ENCODE peak calls at places on chromosomes 13 and 19, in four cellular contexts. N is body of pancreas, M is neural progenitor cell, P is natural killer cell. F is an unnamed sample.

GRCh38 chr13:83634601-83635000 is 247.7 kb downstream of the SLITRK1 start:
- DNase-seq in N (no peak), M (peak), P (no peak), F (no peak)

GRCh38 chr13:80040977-80041310 is 300.0 kb downstream of the SPRY2 start:
- DNase-seq in N (no peak), M (no peak), P (no peak), F (no peak)

GRCh38 chr19:58002384-58003152 is at the start of gene ZNF606:
- DNase-seq in N (peak), M (peak), P (peak), F (peak)

GRCh38 chr19:3509566-3509989 is 3.5 kb downstream of the FZR1 start:
- DNase-seq in N (no peak), M (no peak), P (no peak), F (no peak)

GRCh38 chr13:110340812-110341444 is 33.8 kb downstream of the COL4A2 start:
- DNase-seq in N (peak), M (no peak), P (no peak), F (no peak)

GRCh38 chr13:109940637-109941036 is 154.3 kb upstream of the IRS2 start:
- DNase-seq in N (no peak), M (no peak), P (no peak), F (no peak)

GRCh38 chr19:1860821-1861598 is 2.4 kb downstream of the KLF16 start:
- DNase-seq in N (no peak), M (no peak), P (no peak), F (no peak)

GRCh38 chr19:4224470-4224869 is 4.9 kb upstream of the EBI3 start:
- DNase-seq in N (no peak), M (no peak), P (no peak), F (no peak)

GRCh38 chr13:99366075-99366987 is 59.1 kb upstream of the GPR183 start:
- DNase-seq in N (no peak), M (no peak), P (no peak), F (no peak)

GRCh38 chr19:15905026-15905425 is 7.2 kb upstream of the CYP4F2 start:
- DNase-seq in N (no peak), M (no peak), P (no peak), F (no peak)

GRCh38 chr19:5397804-5398692 is 57.2 kb upstream of the ZNRF4 start:
- DNase-seq in N (no peak), M (peak), P (no peak), F (no peak)

GRCh38 chr13:77388944-77389616 is 62.2 kb upstream of the MYCBP2 start:
- DNase-seq in N (no peak), M (no peak), P (no peak), F (no peak)

GRCh38 chr19:53961523-53962345 is 1.0 kb upstream of the CACNG8 start:
- DNase-seq in N (no peak), M (peak), P (no peak), F (no peak)

GRCh38 chr19:47157455-47158321 is 27.1 kb downstream of the SAE1 start:
- DNase-seq in N (peak), M (peak), P (no peak), F (no peak)

GRCh38 chr13:52450793-52451116 is 321 bp upstream of the VPS36 start:
- DNase-seq in N (no peak), M (no peak), P (no peak), F (no peak)

GRCh38 chr13:88285329-88285728 is 614.2 kb downstream of the SLITRK5 start:
- DNase-seq in N (no peak), M (no peak), P (no peak), F (no peak)

GRCh38 chr13:35499131-35500051 is 22.9 kb upstream of the MAB21L1 start:
- DNase-seq in N (no peak), M (peak), P (no peak), F (no peak)

GRCh38 chr13:100544866-100545683 is 43.5 kb downstream of the GGACT start:
- DNase-seq in N (peak), M (no peak), P (no peak), F (no peak)

GRCh38 chr13:77222000-77222690 is 104.7 kb downstream of the MYCBP2 start:
- DNase-seq in N (no peak), M (no peak), P (no peak), F (no peak)

GRCh38 chr13:101475536-101475935 is 23.1 kb downstream of the ITGBL1 start:
- DNase-seq in N (no peak), M (no peak), P (no peak), F (no peak)

GRCh38 chr13:99865420-99865930 is 106.1 kb downstream of the ZIC5 start:
- DNase-seq in N (no peak), M (no peak), P (no peak), F (no peak)

GRCh38 chr13:112956516-112957294 is 12.3 kb upstream of the MCF2L start:
- DNase-seq in N (no peak), M (peak), P (no peak), F (no peak)

GRCh38 chr19:42198676-42199439 is 18.6 kb downstream of the DEDD2 start:
- DNase-seq in N (no peak), M (no peak), P (peak), F (no peak)

GRCh38 chr13:113647351-113648217 is 10.4 kb downstream of the ATP4B start:
- DNase-seq in N (peak), M (no peak), P (peak), F (peak)

GRCh38 chr19:42762782-42763181 is 2.7 kb downstream of the PSG8 start:
- DNase-seq in N (no peak), M (no peak), P (no peak), F (no peak)

GRCh38 chr13:106241974-106242373 is 293.5 kb downstream of the EFNB2 start:
- DNase-seq in N (no peak), M (no peak), P (no peak), F (no peak)

GRCh38 chr13:28717170-28717569 is 1.6 kb downstream of the SLC46A3 start:
- DNase-seq in N (no peak), M (no peak), P (no peak), F (no peak)

GRCh38 chr19:39156230-39156890 is 30.8 kb downstream of the PAK4 start:
- DNase-seq in N (peak), M (no peak), P (no peak), F (no peak)

GRCh38 chr13:81487151-81487550 is 1146.2 kb upstream of the SPRY2 start:
- DNase-seq in N (peak), M (peak), P (no peak), F (no peak)

GRCh38 chr13:107866666-107867623 is 348.4 kb downstream of the LIG4 start:
- DNase-seq in N (no peak), M (peak), P (no peak), F (no peak)

GRCh38 chr13:40398060-40398459 is 268.4 kb downstream of the FOXO1 start:
- DNase-seq in N (no peak), M (no peak), P (no peak), F (no peak)

GRCh38 chr19:10001899-10002298 is 8.4 kb downstream of the COL5A3 start:
- DNase-seq in N (peak), M (peak), P (no peak), F (no peak)
- TF ChIP-seq CTCF in N (no peak), M (peak), P (no peak), F (no peak)

DNA sequence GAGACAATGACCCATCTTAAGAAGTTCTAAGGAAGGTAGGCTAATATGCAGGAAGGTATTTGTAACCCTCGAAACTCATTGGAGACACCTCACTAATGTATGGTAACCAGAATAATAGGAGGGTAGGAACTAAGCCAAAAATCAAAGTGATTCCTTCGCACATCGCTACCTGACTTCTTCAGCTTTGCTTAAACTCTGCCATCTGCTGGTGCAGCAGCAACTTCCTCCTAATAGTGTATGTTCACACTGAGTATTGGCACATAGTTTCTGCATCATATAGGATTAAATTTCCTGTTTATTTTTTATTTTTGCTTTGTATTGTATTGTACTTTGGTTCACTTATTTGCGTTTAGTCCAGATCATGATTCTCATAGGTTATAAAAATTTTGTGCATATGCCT is 676.2 kb downstream of the GPC5 start:
- DNase-seq in N (peak), M (peak), P (no peak), F (no peak)
- TF ChIP-seq CTCF in N (peak), M (peak), P (no peak), F (no peak)

GRCh38 chr19:741506-742131 is 9.3 kb upstream of the MISP start:
- DNase-seq in N (no peak), M (peak), P (no peak), F (no peak)
- TF ChIP-seq CTCF in N (no peak), M (peak), P (no peak), F (no peak)

DNA sequence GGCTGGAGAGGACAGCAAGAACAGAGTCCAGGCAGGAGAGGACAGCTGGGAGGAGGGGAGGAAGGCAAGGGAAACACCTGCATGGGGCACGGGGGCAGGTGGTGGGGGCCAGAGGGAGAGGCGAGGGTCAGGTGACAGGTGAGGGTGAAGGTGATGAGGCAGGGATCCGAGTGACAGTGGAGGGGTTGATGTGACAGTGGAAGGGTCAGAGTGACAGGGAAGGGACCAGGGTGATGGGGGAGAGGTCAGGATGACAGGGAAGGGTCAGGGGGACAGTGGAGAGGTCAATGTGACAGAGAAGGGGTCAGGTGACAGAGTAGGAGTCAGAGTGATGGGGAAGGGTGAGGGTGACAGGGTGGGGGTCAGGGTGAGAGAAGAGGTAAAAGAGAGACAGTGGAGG is 29.1 kb downstream of the C19orf81 start:
- DNase-seq in N (no peak), M (no peak), P (no peak), F (no peak)
- TF ChIP-seq CTCF in N (no peak), M (no peak), P (no peak), F (no peak)

GRCh38 chr19:14114439-14114838 is 3.1 kb downstream of the PRKACA start:
- DNase-seq in N (no peak), M (no peak), P (no peak), F (no peak)

GRCh38 chr19:14112809-14113385 is 4.7 kb downstream of the PRKACA start:
- DNase-seq in N (no peak), M (no peak), P (no peak), F (no peak)

GRCh38 chr19:14114854-14115253 is 2.7 kb downstream of the PRKACA start:
- DNase-seq in N (peak), M (peak), P (peak), F (peak)

GRCh38 chr19:14112051-14112808 is 5.3 kb downstream of the PRKACA start:
- DNase-seq in N (no peak), M (no peak), P (no peak), F (no peak)

GRCh38 chr19:14113762-14114414 is 3.7 kb downstream of the PRKACA start:
- DNase-seq in N (no peak), M (no peak), P (peak), F (no peak)
- TF ChIP-seq CTCF in N (no peak), M (peak), P (no peak), F (no peak)

DNA sequence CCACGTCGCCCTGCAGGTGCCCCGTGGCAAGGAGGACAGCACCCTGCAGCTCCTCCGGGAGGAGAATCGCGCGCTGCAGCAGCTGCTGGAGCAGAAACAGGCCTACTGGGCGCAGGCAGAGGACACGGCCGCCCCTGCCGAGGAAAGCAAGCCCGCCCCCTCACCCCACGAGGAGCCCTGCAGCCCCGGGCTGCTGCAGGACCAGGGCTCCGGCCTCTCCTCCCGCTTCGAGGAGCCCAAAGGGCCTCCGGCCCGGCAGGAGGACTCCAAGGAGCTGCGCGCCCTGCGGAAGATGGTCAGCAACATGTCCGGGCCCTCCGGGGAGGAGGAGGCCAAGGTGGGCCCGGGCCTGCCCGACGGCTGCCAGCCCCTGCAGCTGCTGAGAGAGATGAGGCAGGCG is 11.6 kb downstream of the CBY2 start:
- DNase-seq in N (no peak), M (no peak), P (no peak), F (no peak)
- TF ChIP-seq CTCF in N (no peak), M (no peak), P (no peak), F (no peak)

GRCh38 chr19:29672319-29672932 is 7.2 kb downstream of the PLEKHF1 start:
- DNase-seq in N (no peak), M (no peak), P (no peak), F (no peak)

GRCh38 chr19:29672933-29673336 is 7.7 kb downstream of the PLEKHF1 start:
- DNase-seq in N (peak), M (no peak), P (peak), F (peak)

GRCh38 chr19:29670255-29670654 is 5.0 kb downstream of the PLEKHF1 start:
- DNase-seq in N (no peak), M (no peak), P (no peak), F (no peak)

GRCh38 chr19:29673451-29674371 is 8.4 kb downstream of the PLEKHF1 start:
- DNase-seq in N (no peak), M (no peak), P (no peak), F (no peak)

DNA sequence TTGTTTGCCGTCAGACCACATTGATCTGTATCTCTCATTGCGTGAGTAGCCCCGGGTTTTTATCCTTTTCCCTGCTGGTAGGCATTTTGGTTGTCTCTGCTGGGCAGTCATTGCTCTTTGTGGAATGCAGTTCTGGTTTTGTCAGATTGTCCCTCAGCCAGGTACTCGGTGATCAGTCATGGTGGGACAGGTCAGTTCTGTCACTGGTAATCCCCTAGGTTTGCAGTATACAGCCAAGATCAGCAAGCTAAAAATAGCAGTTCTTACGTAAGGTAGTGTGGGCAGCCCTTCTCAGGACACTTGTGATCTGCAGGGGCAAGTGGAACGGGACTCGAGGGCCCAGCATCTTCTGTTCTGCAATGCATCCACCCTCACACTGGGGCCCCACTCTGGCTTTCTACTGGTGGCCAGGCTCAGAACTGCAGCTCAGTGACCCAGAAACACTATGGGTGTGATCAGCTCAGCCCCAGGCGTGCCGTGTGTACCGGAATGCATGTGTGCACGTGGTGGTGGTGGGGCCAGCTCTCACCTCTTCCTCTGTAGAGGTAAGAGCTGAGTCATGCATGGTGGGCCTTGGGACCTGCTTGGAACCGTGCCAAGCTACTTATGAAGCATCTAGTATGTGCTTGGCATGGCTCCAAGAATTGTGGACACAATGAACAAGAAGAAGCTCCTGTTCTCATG is 6.3 kb downstream of the PLEKHF1 start:
- DNase-seq in N (peak), M (no peak), P (peak), F (peak)
- TF ChIP-seq CTCF in N (no peak), M (no peak), P (peak), F (no peak)

GRCh38 chr19:27793644-27794443 is 1419.1 kb downstream of the UQCRFS1 start:
- DNase-seq in N (peak), M (peak), P (peak), F (peak)
- TF ChIP-seq CTCF in N (no peak), M (no peak), P (no peak), F (no peak)